ENCODE peak calls at places on chromosomes 13 and 19, in eight cellular contexts. A, C, R, F, D, Y, O and I are unnamed samples.

GRCh38 chr13:30179547-30180256 is 127.6 kb downstream of the KATNAL1 start:
- DNase-seq in C (no peak), F (no peak), O (no peak), A (no peak), D (no peak), R (no peak), Y (no peak), I (no peak)

GRCh38 chr13:112742583-112742982 is 52.7 kb downstream of the ATP11A start:
- DNase-seq in D (no peak), C (no peak), A (no peak), O (no peak), R (no peak), Y (no peak), F (no peak), I (no peak)

GRCh38 chr13:46521921-46522691 is 30.9 kb upstream of the LRCH1 start:
- DNase-seq in R (no peak), D (no peak), O (no peak), A (peak), Y (no peak), C (no peak), F (no peak), I (no peak)

GRCh38 chr19:19146000-19146608 is 7.8 kb upstream of the TMEM161A start:
- DNase-seq in O (peak), F (peak), Y (peak), D (peak), A (peak), C (peak), R (peak), I (peak)

GRCh38 chr19:46350029-46350757 is 3.3 kb downstream of the PPP5C start:
- DNase-seq in R (no peak), C (no peak), O (no peak), D (no peak), A (no peak), Y (peak), F (peak), I (no peak)

GRCh38 chr13:46553521-46553885 is 533 bp downstream of the LRCH1 start:
- DNase-seq in A (no peak), Y (no peak), R (peak), O (no peak), C (no peak), D (peak), F (peak), I (no peak)

GRCh38 chr19:55503447-55504251 is 15.4 kb downstream of the SSC5D start:
- DNase-seq in O (peak), F (peak), R (peak), D (peak), Y (peak), A (peak), C (peak), I (peak)

GRCh38 chr13:21895769-21896168 is 224.9 kb downstream of the FGF9 start:
- DNase-seq in R (no peak), C (no peak), D (no peak), O (no peak), A (no peak), F (no peak), Y (no peak), I (no peak)

GRCh38 chr19:17539288-17540117 is 15.9 kb upstream of the COLGALT1 start:
- DNase-seq in R (peak), Y (peak), D (peak), A (peak), O (peak), C (peak), F (peak), I (peak)

GRCh38 chr19:49475995-49476880 is 2.2 kb downstream of the FLT3LG start:
- DNase-seq in O (no peak), D (peak), F (peak), A (no peak), C (no peak), R (peak), Y (no peak), I (no peak)

GRCh38 chr19:31598730-31599238 is 249.5 kb upstream of the TSHZ3 start:
- DNase-seq in D (no peak), O (no peak), Y (no peak), F (no peak), C (no peak), A (no peak), R (no peak), I (no peak)

GRCh38 chr13:98810746-98811145 is 58.3 kb upstream of the SLC15A1 start:
- DNase-seq in A (no peak), O (no peak), C (no peak), D (no peak), F (no peak), Y (no peak), R (no peak), I (no peak)

GRCh38 chr19:15629003-15629880 is 11.5 kb upstream of the CYP4F3 start:
- DNase-seq in F (peak), C (peak), D (peak), O (peak), Y (peak), R (no peak), A (peak), I (no peak)

GRCh38 chr19:10683064-10683426 is 18.2 kb upstream of the QTRT1 start:
- DNase-seq in A (no peak), D (no peak), Y (no peak), C (no peak), R (no peak), O (no peak), F (no peak), I (no peak)

GRCh38 chr19:27975419-27976005 is 1237.4 kb downstream of the UQCRFS1 start:
- DNase-seq in Y (no peak), F (no peak), A (no peak), C (no peak), D (no peak), R (no peak), O (no peak), I (no peak)

GRCh38 chr13:44259045-44260042 is 114.3 kb upstream of the SERP2 start:
- DNase-seq in A (peak), C (no peak), D (peak), O (no peak), Y (peak), R (no peak), F (peak), I (no peak)

GRCh38 chr13:113862766-113863510 is 938 bp downstream of the GAS6 start:
- DNase-seq in R (peak), O (no peak), C (no peak), Y (peak), D (no peak), A (peak), F (no peak), I (no peak)

GRCh38 chr19:13241321-13242104 is 91.3 kb downstream of the IER2 start:
- DNase-seq in F (peak), A (no peak), O (no peak), D (no peak), Y (no peak), R (no peak), C (peak), I (no peak)

GRCh38 chr13:51347099-51347498 is 7.6 kb downstream of the SERPINE3 start:
- DNase-seq in Y (no peak), C (no peak), R (no peak), D (no peak), F (no peak), O (no peak), A (no peak), I (no peak)

GRCh38 chr19:13094771-13095392 is 7.8 kb downstream of the LYL1 start:
- DNase-seq in Y (peak), D (no peak), R (no peak), C (no peak), A (no peak), F (peak), O (no peak), I (no peak)

GRCh38 chr13:60230593-60230992 is 66.9 kb upstream of the DIAPH3 start:
- DNase-seq in O (no peak), A (peak), Y (no peak), D (no peak), F (no peak), C (no peak), R (peak), I (no peak)

GRCh38 chr13:107348471-107348870 is 780.5 kb upstream of the ARGLU1 start:
- DNase-seq in Y (no peak), A (no peak), D (no peak), R (no peak), O (no peak), F (no peak), C (no peak), I (no peak)

GRCh38 chr13:48232420-48233096 is 448 bp upstream of the ITM2B start:
- DNase-seq in F (peak), Y (no peak), A (no peak), R (no peak), D (no peak), C (no peak), O (no peak), I (no peak)

GRCh38 chr19:35266149-35266903 is 2.4 kb upstream of the USF2 start:
- DNase-seq in F (no peak), Y (peak), C (no peak), A (no peak), O (no peak), D (no peak), R (no peak), I (no peak)

GRCh38 chr13:62049992-62050391 is 634.3 kb upstream of the PCDH20 start:
- DNase-seq in O (no peak), A (no peak), F (no peak), R (no peak), D (no peak), Y (no peak), C (no peak), I (no peak)

GRCh38 chr13:27171244-27171829 is at the start of gene USP12:
- DNase-seq in O (no peak), F (peak), R (peak), C (no peak), Y (peak), A (no peak), D (peak), I (no peak)

GRCh38 chr13:69912576-69913074 is 195.0 kb upstream of the ATXN8OS start:
- DNase-seq in Y (no peak), F (no peak), O (no peak), C (no peak), R (peak), D (no peak), A (no peak), I (no peak)

GRCh38 chr13:30618186-30618937 is 642 bp downstream of the USPL1 start:
- DNase-seq in Y (peak), R (peak), C (no peak), F (peak), O (no peak), D (no peak), A (no peak), I (no peak)

GRCh38 chr19:44602071-44602470 is 11.3 kb upstream of the IGSF23 start:
- DNase-seq in R (no peak), Y (no peak), F (no peak), D (no peak), A (no peak), O (peak), C (no peak), I (no peak)

GRCh38 chr13:45744979-45745378 is 42.9 kb downstream of the CBY2 start:
- DNase-seq in R (no peak), A (no peak), F (no peak), Y (no peak), D (no peak), C (no peak), O (no peak), I (no peak)

GRCh38 chr13:76292726-76293125 is 593.5 kb downstream of the KCTD12 start:
- DNase-seq in D (no peak), C (no peak), F (no peak), A (peak), Y (no peak), O (no peak), R (no peak), I (no peak)